ENCODE peak calls at places on chromosomes 1 and 21, in nine cellular contexts. I is bronchial epithelial cell; Y is Peyer's patch; K is right lobe of liver; B is CD8-positive, alpha-beta T cell; U is colonic mucosa; G is NB4; C is heart left ventricle; S is mammary epithelial cell. X is an unnamed sample.

GRCh38 chr1:30692948-30693301 is 30.5 kb downstream of the MATN1 start:
- DNase-seq in I (no peak), Y (peak), K (peak), B (no peak), U (no peak), G (no peak), C (no peak), S (no peak), X (no peak)

GRCh38 chr21:34335316-34335715 is 28.5 kb upstream of the KCNE2 start:
- DNase-seq in I (no peak), Y (no peak), K (no peak), B (no peak), U (no peak), G (no peak), C (no peak), S (no peak), X (no peak)

GRCh38 chr1:186418503-186418902 is 42.4 kb downstream of the PDC start:
- DNase-seq in I (no peak), Y (no peak), K (no peak), B (no peak), U (no peak), G (no peak), C (no peak), S (no peak), X (no peak)

GRCh38 chr1:172268237-172268636 is 152.2 kb upstream of the C1orf105 start:
- DNase-seq in I (no peak), Y (no peak), K (no peak), B (no peak), U (no peak), G (no peak), C (no peak), S (no peak), X (no peak)

GRCh38 chr1:41626146-41626545 is 141.7 kb upstream of the EDN2 start:
- DNase-seq in I (peak), Y (no peak), K (no peak), B (no peak), U (no peak), G (no peak), C (no peak), S (peak), X (no peak)

GRCh38 chr1:13585599-13585965 is 1.9 kb downstream of the PDPN start:
- DNase-seq in I (no peak), Y (no peak), K (no peak), B (no peak), U (no peak), G (no peak), C (no peak), S (no peak), X (no peak)

GRCh38 chr1:44447051-44447806 is 42.2 kb downstream of the RNF220 start:
- DNase-seq in I (peak), Y (no peak), K (no peak), B (no peak), U (no peak), G (no peak), C (no peak), S (peak), X (no peak)

GRCh38 chr1:192812420-192813209 is 3.8 kb downstream of the RGS2 start:
- DNase-seq in I (no peak), Y (no peak), K (no peak), B (no peak), U (no peak), G (no peak), C (no peak), S (no peak), X (no peak)

GRCh38 chr1:31605908-31606427 is 11.5 kb upstream of the HCRTR1 start:
- DNase-seq in I (peak), Y (no peak), K (no peak), B (no peak), U (no peak), G (peak), C (no peak), S (peak), X (peak)

GRCh38 chr21:36627242-36627641 is 71.7 kb upstream of the SIM2 start:
- DNase-seq in I (peak), Y (no peak), K (no peak), B (no peak), U (no peak), G (no peak), C (no peak), S (peak), X (no peak)

GRCh38 chr1:45216861-45217260 is 10.5 kb upstream of the ZSWIM5 start:
- DNase-seq in I (no peak), Y (no peak), K (no peak), B (no peak), U (no peak), G (no peak), C (no peak), S (no peak), X (no peak)

GRCh38 chr1:228276901-228277490 is 69.2 kb downstream of the OBSCN start:
- DNase-seq in I (no peak), Y (peak), K (peak), B (no peak), U (no peak), G (no peak), C (no peak), S (no peak), X (no peak)

GRCh38 chr1:116841569-116842364 is 67.9 kb upstream of the PTGFRN start:
- DNase-seq in I (no peak), Y (no peak), K (no peak), B (no peak), U (no peak), G (no peak), C (no peak), S (no peak), X (no peak)

GRCh38 chr1:63969461-63969893 is 195.7 kb downstream of the ROR1 start:
- DNase-seq in I (peak), Y (no peak), K (no peak), B (no peak), U (no peak), G (no peak), C (no peak), S (peak), X (no peak)

GRCh38 chr1:228259951-228260350 is 52.1 kb downstream of the OBSCN start:
- DNase-seq in I (no peak), Y (no peak), K (no peak), B (no peak), U (no peak), G (no peak), C (no peak), S (no peak), X (no peak)

GRCh38 chr1:41359211-41360073 is 1.8 kb upstream of the FOXO6 start:
- DNase-seq in I (no peak), Y (peak), K (peak), B (no peak), U (peak), G (no peak), C (no peak), S (no peak), X (no peak)

GRCh38 chr1:244052011-244052727 is 1.1 kb downstream of the ZBTB18 start:
- DNase-seq in I (no peak), Y (no peak), K (no peak), B (no peak), U (no peak), G (peak), C (no peak), S (no peak), X (no peak)

GRCh38 chr1:92538048-92538412 is 51.3 kb upstream of the GFI1 start:
- DNase-seq in I (no peak), Y (no peak), K (no peak), B (no peak), U (no peak), G (no peak), C (no peak), S (no peak), X (peak)

GRCh38 chr1:10911274-10912166 is 100.9 kb upstream of the TARDBP start:
- DNase-seq in I (no peak), Y (no peak), K (no peak), B (no peak), U (no peak), G (no peak), C (no peak), S (no peak), X (no peak)

GRCh38 chr1:67285780-67286488 is 21.7 kb upstream of the IL12RB2 start:
- DNase-seq in I (peak), Y (no peak), K (no peak), B (no peak), U (no peak), G (no peak), C (no peak), S (peak), X (peak)

GRCh38 chr1:160129046-160129445 is 13.5 kb downstream of the ATP1A2 start:
- DNase-seq in I (no peak), Y (no peak), K (no peak), B (no peak), U (no peak), G (no peak), C (no peak), S (no peak), X (no peak)

GRCh38 chr1:7508052-7508745 is 262.9 kb upstream of the VAMP3 start:
- DNase-seq in I (peak), Y (no peak), K (no peak), B (no peak), U (no peak), G (no peak), C (no peak), S (no peak), X (no peak)

GRCh38 chr1:234621657-234622335 is 11.8 kb upstream of the IRF2BP2 start:
- DNase-seq in I (no peak), Y (no peak), K (no peak), B (no peak), U (no peak), G (no peak), C (no peak), S (peak), X (no peak)

GRCh38 chr1:66242646-66243547 is 291.1 kb upstream of the SGIP1 start:
- DNase-seq in I (peak), Y (peak), K (peak), B (peak), U (peak), G (peak), C (peak), S (peak), X (peak)

GRCh38 chr1:228903573-228904122 is 168.4 kb downstream of the RHOU start:
- DNase-seq in I (no peak), Y (no peak), K (no peak), B (no peak), U (no peak), G (no peak), C (no peak), S (no peak), X (no peak)

GRCh38 chr1:27621067-27621920 is 13.7 kb downstream of the FGR start:
- DNase-seq in I (peak), Y (no peak), K (no peak), B (no peak), U (no peak), G (no peak), C (no peak), S (peak), X (no peak)

GRCh38 chr1:106749906-106750305 is 306.6 kb upstream of the PRMT6 start:
- DNase-seq in I (peak), Y (no peak), K (no peak), B (no peak), U (no peak), G (no peak), C (no peak), S (peak), X (no peak)

GRCh38 chr1:87061742-87062156 is 147.3 kb downstream of the HS2ST1 start:
- DNase-seq in I (peak), Y (no peak), K (no peak), B (no peak), U (no peak), G (no peak), C (no peak), S (peak), X (no peak)

GRCh38 chr1:66296901-66297300 is 237.1 kb upstream of the SGIP1 start:
- DNase-seq in I (no peak), Y (no peak), K (no peak), B (no peak), U (no peak), G (no peak), C (no peak), S (no peak), X (no peak)

GRCh38 chr1:109814993-109815786 is 51.5 kb upstream of the EPS8L3 start:
- DNase-seq in I (no peak), Y (no peak), K (no peak), B (no peak), U (no peak), G (peak), C (no peak), S (no peak), X (no peak)

GRCh38 chr1:70090875-70091274 is 114.5 kb downstream of the LRRC40 start:
- DNase-seq in I (peak), Y (no peak), K (no peak), B (no peak), U (no peak), G (no peak), C (no peak), S (peak), X (no peak)

GRCh38 chr1:16971330-16972209 is 8.8 kb downstream of the MFAP2 start:
- DNase-seq in I (peak), Y (no peak), K (no peak), B (no peak), U (no peak), G (no peak), C (no peak), S (no peak), X (no peak)

GRCh38 chr1:5596651-5597050 is 395.6 kb downstream of the NPHP4 start:
- DNase-seq in I (no peak), Y (no peak), K (no peak), B (no peak), U (peak), G (no peak), C (no peak), S (no peak), X (no peak)
- TF ChIP-seq CTCF in I (no peak), Y (no peak), K (no peak), B (no peak), U (no peak), G (no peak), C (no peak), S (no peak), X (no peak)

GRCh38 chr1:183318433-183318832 is 99.7 kb downstream of the NMNAT2 start:
- DNase-seq in I (peak), Y (no peak), K (peak), B (no peak), U (peak), G (peak), C (peak), S (peak), X (peak)
- TF ChIP-seq CTCF in I (peak), Y (no peak), K (peak), B (no peak), U (no peak), G (peak), C (peak), S (peak), X (peak)

GRCh38 chr1:203049077-203049476 is 22.8 kb downstream of the PPFIA4 start:
- DNase-seq in I (no peak), Y (no peak), K (peak), B (no peak), U (no peak), G (no peak), C (no peak), S (no peak), X (no peak)
- TF ChIP-seq CTCF in I (no peak), Y (no peak), K (no peak), B (no peak), U (no peak), G (no peak), C (no peak), S (no peak), X (no peak)

GRCh38 chr1:153342178-153342577 is 6.5 kb downstream of the PGLYRP4 start:
- DNase-seq in I (no peak), Y (no peak), K (no peak), B (no peak), U (no peak), G (no peak), C (no peak), S (no peak), X (no peak)

GRCh38 chr1:153343811-153344717 is 4.6 kb downstream of the PGLYRP4 start:
- DNase-seq in I (no peak), Y (peak), K (no peak), B (no peak), U (peak), G (no peak), C (no peak), S (no peak), X (no peak)

GRCh38 chr1:153344718-153345025 is 4.0 kb downstream of the PGLYRP4 start:
- DNase-seq in I (no peak), Y (peak), K (no peak), B (no peak), U (peak), G (peak), C (no peak), S (no peak), X (peak)

GRCh38 chr1:153341431-153341934 is 7.2 kb downstream of the PGLYRP4 start:
- DNase-seq in I (no peak), Y (no peak), K (no peak), B (no peak), U (no peak), G (no peak), C (no peak), S (no peak), X (no peak)

GRCh38 chr1:153343040-153343681 is 5.5 kb downstream of the PGLYRP4 start:
- DNase-seq in I (peak), Y (no peak), K (no peak), B (no peak), U (no peak), G (no peak), C (no peak), S (peak), X (no peak)
- TF ChIP-seq CTCF in I (no peak), Y (no peak), K (no peak), B (no peak), U (no peak), G (no peak), C (no peak), S (no peak), X (no peak)

GRCh38 chr1:85628791-85629531 is 48.4 kb downstream of the CCN1 start:
- DNase-seq in I (peak), Y (no peak), K (peak), B (no peak), U (peak), G (no peak), C (peak), S (peak), X (no peak)
- TF ChIP-seq CTCF in I (no peak), Y (no peak), K (no peak), B (no peak), U (no peak), G (no peak), C (no peak), S (no peak), X (no peak)